ENCODE peak calls at places on chromosomes 13 and 19, in five cellular contexts. G is A549, R is lung, X is dorsolateral prefrontal cortex, M is mammary epithelial cell. Z is an unnamed sample.

GRCh38 chr19:1074512-1075283 is 7.7 kb downstream of the ARHGAP45 start:
- DNase-seq in G (peak; percentile 74), X (peak; percentile 59), M (peak; percentile 51), R (peak; percentile 92), Z (peak; percentile 74)

GRCh38 chr13:51096131-51096530 is 14.9 kb downstream of the C13orf42 start:
- DNase-seq in R (no peak), G (no peak), X (no peak), M (no peak), Z (no peak)

GRCh38 chr13:98541211-98541610 is 35.7 kb downstream of the STK24 start:
- DNase-seq in M (no peak), X (no peak), R (no peak), G (no peak), Z (no peak)

GRCh38 chr13:112057736-112058518 is 9.0 kb upstream of the SOX1 start:
- DNase-seq in M (no peak), R (no peak), X (no peak), G (no peak), Z (no peak)

GRCh38 chr13:81990652-81991051 is 1649.7 kb upstream of the SPRY2 start:
- DNase-seq in M (no peak), R (no peak), X (no peak), G (no peak), Z (no peak)

GRCh38 chr19:7862413-7862951 is 11.7 kb downstream of the PRR36 start:
- DNase-seq in M (no peak), X (no peak), G (no peak), R (peak; percentile 73), Z (peak; percentile 42)

GRCh38 chr19:28466107-28467045 is 746.6 kb downstream of the UQCRFS1 start:
- DNase-seq in X (no peak), M (peak; percentile 35), G (peak; percentile 41), R (peak; percentile 58), Z (peak; percentile 84)

GRCh38 chr19:35671818-35672217 is 5.5 kb downstream of the UPK1A start:
- DNase-seq in M (no peak), G (no peak), X (no peak), R (no peak), Z (no peak)

GRCh38 chr19:19120308-19121156 is 17.7 kb downstream of the TMEM161A start:
- DNase-seq in G (no peak), R (peak; percentile 50), M (no peak), X (no peak), Z (no peak)

GRCh38 chr13:29849071-29849541 is 1.3 kb downstream of the UBL3 start:
- DNase-seq in M (peak; percentile 53), R (peak; percentile 46), G (no peak), X (no peak), Z (peak; percentile 10)

DNA sequence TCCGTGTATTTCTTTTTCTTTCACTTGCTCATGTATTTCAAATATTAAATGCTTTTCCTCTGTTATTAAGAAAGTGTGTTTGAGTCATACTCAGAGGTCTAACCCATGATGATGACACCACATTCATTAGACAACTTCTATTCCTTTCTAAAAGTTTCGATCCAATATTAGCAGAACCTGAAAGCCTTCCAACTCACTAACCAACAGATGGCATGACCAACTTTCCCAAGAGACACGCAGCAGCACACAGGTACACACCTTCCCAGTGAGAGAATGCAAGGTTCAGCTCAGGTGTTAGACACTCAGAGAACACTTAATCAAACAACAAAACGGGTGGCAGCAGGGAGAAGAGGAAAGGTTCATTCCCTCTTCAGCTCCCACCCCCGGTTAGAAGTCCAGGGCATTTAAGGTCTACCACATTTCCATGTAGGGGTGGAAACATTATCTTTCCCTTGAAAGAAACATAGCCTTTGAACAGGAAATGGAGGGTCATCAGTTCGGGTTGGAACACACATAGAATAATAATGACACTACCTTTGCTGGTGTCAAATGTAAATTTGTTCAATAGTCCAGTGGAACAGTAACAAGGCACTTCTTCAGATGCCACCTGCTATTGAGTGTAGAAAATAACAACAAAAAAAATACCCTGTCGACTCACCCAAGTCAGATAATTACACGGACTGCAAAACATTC is 404.2 kb downstream of the COG6 start:
- DNase-seq in M (peak; percentile 91), G (no peak), R (no peak), X (no peak), Z (no peak)
- H3K27ac ChIP-seq in M (peak overlapping the region; percentile 76), G (no peak overlapping the region), R (no peak overlapping the region), X (no peak overlapping the region), Z (no peak overlapping the region)

DNA sequence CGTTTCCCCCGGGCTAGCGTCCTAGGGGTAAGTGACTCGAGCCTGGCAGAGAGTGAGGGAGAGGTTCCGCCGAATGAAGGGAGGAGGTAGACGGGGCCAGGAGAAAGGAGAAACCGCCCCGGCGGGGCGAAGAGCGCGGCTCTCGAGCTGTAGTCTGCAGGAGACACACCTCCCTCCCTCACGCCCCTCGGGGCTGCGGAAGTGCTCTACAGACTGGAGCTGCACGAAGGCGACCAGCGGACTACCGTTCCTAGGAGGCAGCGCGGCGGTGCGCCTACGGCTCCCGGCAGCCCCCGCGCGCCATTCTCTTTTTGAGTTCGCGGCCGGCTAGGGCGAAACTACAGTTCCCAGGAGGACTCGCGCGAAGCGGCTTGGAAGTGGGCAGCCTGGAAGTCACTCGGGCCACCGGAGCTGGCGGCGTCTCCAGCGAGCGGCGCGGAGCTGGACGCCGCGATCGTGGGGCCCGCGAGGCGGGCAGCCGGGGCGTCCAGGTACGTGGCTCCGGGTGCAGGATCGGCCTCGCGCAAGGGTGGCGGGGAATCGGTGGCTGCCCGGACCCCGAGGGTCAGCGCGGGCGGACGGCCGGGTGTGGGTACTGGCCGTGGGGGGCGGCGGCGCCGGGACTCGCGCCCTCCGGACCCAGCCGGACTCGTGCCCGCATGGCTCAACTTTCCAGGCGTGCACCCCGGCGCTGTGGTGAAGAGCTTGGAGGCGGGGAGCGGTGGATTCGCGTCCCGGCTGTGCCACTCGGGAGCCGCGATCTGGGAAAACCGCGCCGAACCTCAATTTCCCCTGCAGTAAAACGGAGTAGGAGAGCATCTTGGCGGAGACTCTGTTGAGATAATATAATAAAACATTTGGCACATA is at the start of gene SIPA1L3:
- DNase-seq in X (peak; percentile 96), R (peak; percentile 95), G (peak; percentile 99), M (peak; percentile 95), Z (peak; percentile 96)
- TF ChIP-seq CTCF in X (no peak), R (no peak), G (no peak), M (no peak), Z (no peak)

DNA sequence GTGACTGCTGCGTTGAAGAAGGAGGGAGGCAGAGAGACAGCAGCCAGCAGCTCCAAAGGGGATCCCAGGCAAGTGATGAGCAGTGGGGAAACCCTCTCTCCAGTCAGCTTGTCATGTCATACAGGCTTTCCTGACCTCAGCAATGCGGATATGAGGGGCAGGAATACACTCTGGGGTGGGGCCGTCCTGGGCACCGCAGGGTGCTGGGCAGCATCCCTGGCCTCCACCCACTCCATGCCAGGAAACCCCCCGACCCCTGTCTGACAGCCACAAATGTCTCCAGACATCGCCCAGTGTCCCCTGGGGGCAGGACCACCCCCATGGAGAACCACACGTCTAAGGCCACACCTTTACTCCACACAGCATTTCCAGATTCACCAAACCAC is 46.7 kb downstream of the RFX2 start:
- DNase-seq in G (no peak), X (no peak), M (no peak), R (no peak), Z (no peak)
- H3K27ac ChIP-seq in G (peak overlapping the region; percentile 55), X (no peak overlapping the region), M (no peak overlapping the region), R (no peak overlapping the region), Z (no peak overlapping the region)

DNA sequence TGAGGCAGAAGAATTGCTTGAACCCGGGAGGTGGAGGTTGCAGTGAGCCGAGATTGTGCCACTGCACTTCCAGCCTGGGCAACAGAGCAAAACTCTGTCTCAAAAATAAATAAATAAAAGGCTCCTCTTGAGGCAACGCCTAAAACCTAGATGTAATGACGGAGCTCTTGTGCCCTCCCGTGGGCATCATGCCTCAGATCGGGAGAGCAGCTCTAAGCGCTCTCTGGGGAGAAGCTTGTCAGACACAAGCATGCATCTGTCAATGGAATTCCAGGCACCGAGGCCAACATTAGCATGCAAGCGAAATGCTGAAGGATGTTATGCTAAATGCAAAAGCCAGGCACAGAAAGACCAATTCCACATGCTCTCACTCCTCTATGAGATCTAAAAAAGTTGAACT is 45.6 kb upstream of the MRI1 start:
- DNase-seq in M (peak; percentile 61), R (no peak), G (peak; percentile 21), X (peak; percentile 79), Z (no peak)
- TF ChIP-seq CTCF in M (peak; percentile 71), R (peak; percentile 20), G (peak; percentile 39), X (no peak), Z (no peak)

Z was measured in MM.1S.